ENCODE peak calls at places on chromosomes 11 and 22, in five cellular contexts. Z, B, K, P and L are unnamed samples.

GRCh38 chr22:30298005-30298701 is 8.8 kb upstream of the CASTOR1 start:
- DNase-seq in P (no peak), Z (no peak), B (peak; percentile 78), K (no peak), L (no peak)

GRCh38 chr11:13297917-13298356 is 20.3 kb downstream of the BMAL1 start:
- DNase-seq in B (no peak), Z (peak; percentile 12), K (no peak), P (no peak), L (no peak)

GRCh38 chr11:15843309-15843857 is 513.0 kb downstream of the SOX6 start:
- DNase-seq in B (peak; percentile 27), K (no peak), P (no peak), Z (no peak), L (no peak)

GRCh38 chr11:69683764-69684333 is 8.7 kb upstream of the LTO1 start:
- DNase-seq in Z (no peak), B (peak; percentile 42), P (no peak), K (no peak), L (peak; percentile 10)

GRCh38 chr11:2540521-2541320 is 95.9 kb downstream of the KCNQ1 start:
- DNase-seq in K (no peak), P (no peak), Z (no peak), B (no peak), L (no peak)

GRCh38 chr11:106875013-106875412 is 143.3 kb downstream of the GUCY1A2 start:
- DNase-seq in Z (no peak), B (no peak), P (no peak), K (peak; percentile 12), L (no peak)

GRCh38 chr22:22943521-22944267 is 56.1 kb downstream of the IGLL5 start:
- DNase-seq in P (no peak), K (no peak), B (peak; percentile 21), Z (peak; percentile 45), L (peak; percentile 71)

GRCh38 chr11:32173435-32173834 is 82.6 kb downstream of the RCN1 start:
- DNase-seq in K (peak; percentile 49), P (peak; percentile 23), B (peak; percentile 61), Z (no peak), L (no peak)

GRCh38 chr11:60710482-60710881 is 11.1 kb downstream of the MS4A8 start:
- DNase-seq in K (peak; percentile 5), B (no peak), Z (no peak), P (no peak), L (no peak)

GRCh38 chr22:19066531-19067271 is 55.5 kb downstream of the DGCR2 start:
- DNase-seq in B (no peak), P (no peak), Z (no peak), K (peak; percentile 13), L (no peak)

GRCh38 chr11:95762513-95762912 is 27.1 kb downstream of the FAM76B start:
- DNase-seq in P (no peak), B (no peak), K (peak; percentile 11), Z (no peak), L (no peak)

GRCh38 chr11:113400631-113401230 is 13.2 kb downstream of the ANKK1 start:
- DNase-seq in Z (no peak), P (no peak), K (no peak), B (no peak), L (no peak)

GRCh38 chr11:44167047-44167446 is 71.6 kb downstream of the EXT2 start:
- DNase-seq in P (no peak), K (no peak), Z (no peak), B (no peak), L (no peak)

GRCh38 chr11:106178361-106178760 is 100.9 kb downstream of the AASDHPPT start:
- DNase-seq in P (no peak), B (no peak), Z (no peak), K (no peak), L (no peak)

GRCh38 chr22:39900306-39901227 is at the start of gene GRAP2:
- DNase-seq in K (no peak), B (no peak), Z (peak; percentile 88), P (no peak), L (peak; percentile 30)

GRCh38 chr11:76910620-76911414 is 50.1 kb downstream of the ACER3 start:
- DNase-seq in Z (no peak), B (no peak), K (no peak), P (peak; percentile 48), L (no peak)

GRCh38 chr11:65504671-65505433 is 6.0 kb downstream of the MALAT1 start:
- DNase-seq in Z (no peak), B (no peak), K (peak; percentile 31), P (no peak), L (no peak)

GRCh38 chr11:15229069-15229468 is 114.3 kb downstream of the INSC start:
- DNase-seq in B (no peak), Z (no peak), K (no peak), P (no peak), L (no peak)

GRCh38 chr11:24386551-24387404 is 110.1 kb upstream of the LUZP2 start:
- DNase-seq in B (no peak), K (peak; percentile 48), P (no peak), Z (no peak), L (no peak)

GRCh38 chr22:26673485-26673884 is 16.1 kb downstream of the MIAT start:
- DNase-seq in K (peak; percentile 13), Z (no peak), P (no peak), B (no peak), L (no peak)

GRCh38 chr22:25348391-25348790 is 129.0 kb downstream of the CRYBB2 start:
- DNase-seq in P (no peak), Z (no peak), K (no peak), B (no peak), L (no peak)

GRCh38 chr11:119338946-119339580 is 1.6 kb downstream of the C1QTNF5 start:
- DNase-seq in B (no peak), K (no peak), Z (no peak), P (no peak), L (no peak)

GRCh38 chr11:5928811-5929210 is 13.2 kb upstream of the OR56A3 start:
- DNase-seq in P (no peak), Z (no peak), B (no peak), K (no peak), L (no peak)

GRCh38 chr11:58573451-58574104 is 2.1 kb downstream of the LPXN start:
- DNase-seq in Z (peak; percentile 47), K (peak; percentile 88), B (no peak), P (peak; percentile 81), L (peak; percentile 78)

GRCh38 chr11:129828301-129828836 is 12.7 kb downstream of the TMEM45B start:
- DNase-seq in K (no peak), Z (no peak), P (no peak), B (peak; percentile 49), L (no peak)

GRCh38 chr11:93529707-93530467 is 13.3 kb downstream of the SMCO4 start:
- DNase-seq in B (no peak), P (no peak), Z (peak; percentile 51), K (peak; percentile 28), L (no peak)

GRCh38 chr11:119709638-119710346 is 19.2 kb downstream of the NECTIN1 start:
- DNase-seq in K (peak; percentile 70), P (no peak), Z (no peak), B (no peak), L (peak; percentile 13)

GRCh38 chr11:7252683-7253213 is 1.0 kb downstream of the SYT9 start:
- DNase-seq in P (no peak), B (no peak), Z (no peak), K (no peak), L (no peak)
- H3K4me3 ChIP-seq in P (peak overlapping the region; percentile 57), B (peak overlapping the region; percentile 64), Z (no peak overlapping the region), K (peak overlapping the region; percentile 55), L (no peak overlapping the region)

GRCh38 chr11:8357505-8357888 is 93.8 kb upstream of the LMO1 start:
- DNase-seq in B (no peak), P (no peak), K (no peak), Z (no peak), L (no peak)
- TF ChIP-seq CTCF in B (no peak), P (no peak), K (peak; percentile 4), Z (no peak), L (no peak)

DNA sequence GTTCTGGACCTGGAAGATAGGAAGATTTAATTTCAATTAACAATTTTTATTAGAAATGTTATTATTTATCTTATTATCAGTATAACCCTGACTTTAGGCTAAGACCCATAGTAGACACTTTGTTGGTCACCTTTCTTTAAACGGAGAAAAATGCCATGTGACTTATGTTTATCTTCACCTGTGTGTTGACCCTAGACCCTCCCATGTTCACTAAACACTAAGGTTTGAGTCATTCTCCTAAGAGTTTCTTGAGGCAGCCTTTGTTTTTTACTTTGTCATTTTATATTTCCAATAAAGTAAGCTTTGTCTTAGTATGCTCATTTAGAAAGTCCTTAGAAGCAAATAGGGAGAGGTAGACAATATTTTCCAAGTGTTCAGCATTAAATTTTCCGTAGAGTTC is 771.7 kb downstream of the METTL15 start:
- DNase-seq in P (no peak), K (no peak), Z (no peak), B (no peak), L (no peak)
- H3K27ac ChIP-seq in P (no peak overlapping the region), K (no peak overlapping the region), Z (no peak overlapping the region), B (no peak overlapping the region), L (no peak overlapping the region)

GRCh38 chr11:116072133-116072532 is 567.9 kb upstream of the CADM1 start:
- DNase-seq in Z (no peak), B (no peak), K (no peak), P (no peak), L (no peak)

GRCh38 chr11:116071241-116071640 is 567.0 kb upstream of the CADM1 start:
- DNase-seq in Z (no peak), K (no peak), B (no peak), P (no peak), L (no peak)

GRCh38 chr11:116072776-116073175 is 568.6 kb upstream of the CADM1 start:
- DNase-seq in Z (peak; percentile 5), B (no peak), K (no peak), P (no peak), L (peak; percentile 17)

GRCh38 chr11:116077092-116077491 is 572.9 kb upstream of the CADM1 start:
- DNase-seq in B (no peak), Z (no peak), P (no peak), K (no peak), L (no peak)

DNA sequence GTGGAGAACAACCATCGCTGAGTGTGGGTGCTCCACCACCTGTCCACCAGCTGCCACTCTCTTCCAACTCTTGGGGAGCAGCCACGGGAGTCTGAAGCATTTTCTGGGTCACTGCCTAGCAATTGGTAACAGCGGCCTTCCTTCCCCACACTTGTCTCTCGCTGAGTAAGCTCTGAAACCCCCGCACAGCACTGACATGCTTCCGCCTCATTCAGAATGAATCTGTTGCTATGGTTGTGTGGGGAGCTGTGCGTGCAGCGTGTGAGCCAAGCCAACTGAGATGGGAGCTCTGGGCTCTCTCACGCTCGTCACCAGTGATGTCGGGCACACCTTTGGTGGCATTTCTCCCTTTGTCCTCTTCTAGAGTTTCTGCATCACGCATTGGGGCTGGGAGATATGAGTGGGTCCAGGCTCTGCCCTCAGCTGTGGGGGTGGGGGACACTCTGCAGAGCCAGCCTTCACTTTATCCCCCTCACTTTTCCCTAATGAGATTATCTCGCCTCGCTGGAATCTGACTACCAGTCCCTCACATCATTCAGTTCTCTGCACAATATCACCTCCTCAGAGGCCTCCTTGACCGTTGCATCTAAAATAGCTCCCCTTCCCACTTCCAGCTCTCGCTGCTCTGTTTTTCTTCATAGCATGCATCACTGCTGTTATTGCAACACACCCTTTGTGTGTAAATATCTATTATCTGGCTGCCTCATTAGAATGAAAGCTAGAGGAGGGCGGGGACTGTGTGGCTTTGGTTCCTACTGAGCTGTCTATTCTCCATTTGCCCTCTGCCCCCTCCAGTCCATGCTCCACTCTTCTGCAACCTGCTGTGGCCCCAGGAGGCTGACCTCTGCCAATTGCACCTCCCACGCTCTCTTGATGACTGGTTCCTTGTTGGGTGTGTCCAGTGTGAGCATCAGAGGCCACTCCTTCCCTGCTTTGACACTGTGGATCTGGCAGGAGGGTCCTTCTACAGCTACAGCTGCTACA is 569.9 kb upstream of the CADM1 start:
- DNase-seq in B (no peak), K (no peak), P (no peak), Z (no peak), L (no peak)
- H3K4me3 ChIP-seq in B (no peak overlapping the region), K (no peak overlapping the region), P (no peak overlapping the region), Z (no peak overlapping the region), L (no peak overlapping the region)